ENCODE peak calls at places on chromosomes 1 and 21, in six cellular contexts. B is breast epithelium, L is stomach, N is GM23338, R is transverse colon, O is HCT116. I is an unnamed sample.

GRCh38 chr1:27031235-27032118 is 18.8 kb upstream of the TENT5B start:
- DNase-seq in B (peak; percentile 94), L (peak; percentile 86), N (peak; percentile 89), R (peak; percentile 89), O (peak; percentile 67), I (peak; percentile 95)

GRCh38 chr21:28442085-28442484 is 550.6 kb downstream of the LTN1 start:
- DNase-seq in B (no peak), L (no peak), N (no peak), R (no peak), O (no peak), I (no peak)

GRCh38 chr1:38728176-38728908 is 131.2 kb downstream of the RRAGC start:
- DNase-seq in B (no peak), L (peak; percentile 77), N (peak; percentile 20), R (peak; percentile 14), O (no peak), I (no peak)

GRCh38 chr21:19489930-19490329 is 1086.3 kb upstream of the TMPRSS15 start:
- DNase-seq in B (no peak), L (peak; percentile 32), N (no peak), R (no peak), O (no peak), I (no peak)

GRCh38 chr1:89556716-89557442 is 32.2 kb downstream of the LRRC8B start:
- DNase-seq in B (no peak), L (no peak), N (no peak), R (no peak), O (no peak), I (no peak)

GRCh38 chr1:76944942-76945341 is 77.7 kb downstream of the ST6GALNAC5 start:
- DNase-seq in B (no peak), L (no peak), N (no peak), R (no peak), O (no peak), I (no peak)

GRCh38 chr1:45328680-45329079 is 2.0 kb downstream of the HPDL start:
- DNase-seq in B (no peak), L (no peak), N (peak; percentile 33), R (no peak), O (no peak), I (no peak)

GRCh38 chr1:151920147-151920546 is 10.8 kb upstream of the THEM4 start:
- DNase-seq in B (no peak), L (no peak), N (no peak), R (no peak), O (no peak), I (no peak)

GRCh38 chr1:65253800-65254319 is 55.5 kb upstream of the DNAJC6 start:
- DNase-seq in B (no peak), L (no peak), N (no peak), R (no peak), O (peak; percentile 8), I (no peak)

GRCh38 chr1:107450899-107451664 is 310.2 kb downstream of the NTNG1 start:
- DNase-seq in B (no peak), L (no peak), N (no peak), R (no peak), O (no peak), I (no peak)

GRCh38 chr21:28154121-28154520 is 838.6 kb downstream of the LTN1 start:
- DNase-seq in B (no peak), L (no peak), N (no peak), R (no peak), O (no peak), I (no peak)

GRCh38 chr1:156248323-156248683 is 447 bp upstream of the PAQR6 start:
- DNase-seq in B (no peak), L (no peak), N (no peak), R (no peak), O (no peak), I (no peak)

GRCh38 chr21:25776440-25776839 is 41.7 kb downstream of the GABPA start:
- DNase-seq in B (no peak), L (no peak), N (no peak), R (no peak), O (no peak), I (no peak)

GRCh38 chr1:150268342-150268705 is 492 bp downstream of the APH1A start:
- DNase-seq in B (no peak), L (peak; percentile 40), N (no peak), R (peak; percentile 55), O (no peak), I (peak; percentile 18)

GRCh38 chr1:207298666-207299065 is 22.8 kb upstream of the CD55 start:
- DNase-seq in B (no peak), L (no peak), N (no peak), R (no peak), O (no peak), I (no peak)

GRCh38 chr1:58881471-58881994 is 97.7 kb upstream of the JUN start:
- DNase-seq in B (no peak), L (peak; percentile 69), N (no peak), R (peak; percentile 83), O (peak; percentile 57), I (no peak)

GRCh38 chr1:215082532-215083407 is at the start of gene KCNK2:
- DNase-seq in B (no peak), L (no peak), N (peak; percentile 75), R (no peak), O (no peak), I (no peak)

DNA sequence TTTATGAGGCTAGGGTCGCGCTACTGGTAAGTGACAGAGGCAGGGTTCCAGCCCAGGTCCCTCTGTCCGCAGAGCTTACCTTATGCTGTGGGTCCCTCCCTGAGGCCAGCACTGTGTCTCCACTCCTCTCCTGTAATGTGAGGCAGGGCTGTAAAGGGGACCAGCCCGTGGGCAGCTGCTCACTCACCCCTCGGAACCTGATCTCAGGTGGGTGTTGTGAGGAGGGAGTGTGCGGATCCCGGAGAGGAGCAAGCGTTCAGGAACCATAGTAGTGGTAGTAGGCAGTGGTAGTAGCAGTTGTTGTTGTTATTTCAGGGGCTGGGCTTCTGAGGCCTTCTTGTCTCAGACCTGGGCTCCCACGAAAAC is 1.7 kb downstream of the ZC3H12A start:
- DNase-seq in B (peak; percentile 42), L (no peak), N (no peak), R (peak; percentile 13), O (no peak), I (no peak)
- H3K4me1 ChIP-seq in B (peaks cover 19% of the 10 kb centered on the region), L (peaks cover 88% of the 10 kb centered on the region), N (peaks cover 52% of the 10 kb centered on the region), R (peaks cover 43% of the 10 kb centered on the region), O (peaks cover 74% of the 10 kb centered on the region), I (peaks cover 30% of the 10 kb centered on the region)

GRCh38 chr1:67836769-67837168 is 3.5 kb upstream of the GNG12 start:
- DNase-seq in B (no peak), L (no peak), N (no peak), R (no peak), O (no peak), I (peak; percentile 25)

GRCh38 chr1:67840449-67840848 is 7.2 kb upstream of the GNG12 start:
- DNase-seq in B (no peak), L (no peak), N (peak; percentile 65), R (no peak), O (no peak), I (no peak)

GRCh38 chr1:67835663-67836452 is 2.6 kb upstream of the GNG12 start:
- DNase-seq in B (no peak), L (no peak), N (no peak), R (no peak), O (no peak), I (no peak)

GRCh38 chr1:67834246-67834877 is 1.1 kb upstream of the GNG12 start:
- DNase-seq in B (no peak), L (no peak), N (no peak), R (no peak), O (no peak), I (no peak)

DNA sequence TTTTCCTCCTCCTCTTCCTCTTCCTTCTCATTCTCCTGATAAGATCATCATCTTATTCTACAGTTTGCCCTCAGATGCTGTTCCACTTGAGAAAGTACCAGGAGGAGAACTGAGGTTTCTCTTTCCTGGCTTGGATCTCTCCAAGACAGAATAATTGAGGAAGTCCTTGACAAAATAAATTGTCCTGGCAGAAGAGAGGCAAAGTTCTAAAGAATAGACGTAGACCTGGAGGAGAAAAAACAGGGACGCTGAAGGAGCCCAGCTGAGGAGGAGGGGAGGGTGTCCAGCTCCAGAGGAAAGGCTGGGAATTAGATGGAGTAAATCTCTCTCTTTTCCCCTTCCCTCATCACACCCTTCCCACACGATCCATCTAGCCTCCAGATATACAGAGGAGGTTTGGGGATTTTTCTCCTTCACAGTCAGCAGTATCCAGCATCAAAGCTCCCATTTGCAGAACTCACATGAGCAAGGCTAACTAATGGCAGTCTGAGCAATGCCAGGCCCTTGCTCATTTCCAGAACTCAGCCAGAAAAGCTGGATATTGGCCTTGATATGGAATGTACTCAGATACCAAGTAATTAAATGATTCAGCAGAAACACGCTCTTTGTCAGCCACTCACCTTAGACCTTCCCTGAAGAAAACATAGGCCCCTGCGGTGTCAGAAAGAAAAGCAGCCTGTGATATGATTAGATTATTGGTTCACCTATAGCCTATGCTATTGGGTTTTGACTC is 5.1 kb upstream of the GNG12 start:
- DNase-seq in B (no peak), L (no peak), N (no peak), R (no peak), O (no peak), I (no peak)
- TF ChIP-seq POLR2AphosphoS5 in B (no peak), L (peak; percentile 3), N (no peak), R (no peak), O (no peak), I (no peak)

DNA sequence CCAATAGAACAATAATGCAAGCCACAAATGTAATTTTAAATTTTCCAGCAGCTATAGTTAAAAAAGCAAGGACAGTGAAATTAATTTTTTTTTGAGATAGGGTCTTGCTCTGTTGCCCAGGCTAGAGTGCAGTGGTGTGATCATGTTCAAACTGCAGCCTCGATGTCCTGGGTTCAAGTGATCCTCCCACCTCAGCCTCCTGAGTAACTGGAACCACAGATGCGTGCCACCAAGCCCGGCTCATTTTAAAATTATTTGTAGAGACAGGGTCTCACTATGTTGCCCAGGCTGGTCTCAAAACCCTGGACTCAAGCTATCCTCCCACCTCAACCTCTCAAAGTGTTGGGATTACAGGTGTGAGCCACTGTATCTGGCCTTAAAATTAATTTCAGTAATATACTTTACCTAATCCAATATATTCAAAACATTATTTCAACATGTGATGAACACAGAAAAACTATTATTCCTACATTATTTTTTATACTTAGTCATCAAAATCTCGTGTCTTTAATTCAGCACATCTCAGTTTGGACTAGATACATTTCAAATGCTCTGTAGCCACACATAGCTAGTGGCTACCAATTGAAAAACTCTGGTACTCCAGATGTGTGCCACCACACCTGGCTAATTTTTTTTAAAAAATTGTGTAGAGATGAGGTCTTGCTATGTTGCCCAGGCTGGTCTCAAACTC is 10.8 kb upstream of the ID3 start:
- DNase-seq in B (no peak), L (no peak), N (no peak), R (no peak), O (no peak), I (no peak)
- H3K4me1 ChIP-seq in B (peaks cover 3% of the 10 kb centered on the region), L (peaks cover 26% of the 10 kb centered on the region), N (peaks cover 13% of the 10 kb centered on the region), R (peaks cover 5% of the 10 kb centered on the region), O (no peaks in the 10 kb centered on the region), I (no peaks in the 10 kb centered on the region)

DNA sequence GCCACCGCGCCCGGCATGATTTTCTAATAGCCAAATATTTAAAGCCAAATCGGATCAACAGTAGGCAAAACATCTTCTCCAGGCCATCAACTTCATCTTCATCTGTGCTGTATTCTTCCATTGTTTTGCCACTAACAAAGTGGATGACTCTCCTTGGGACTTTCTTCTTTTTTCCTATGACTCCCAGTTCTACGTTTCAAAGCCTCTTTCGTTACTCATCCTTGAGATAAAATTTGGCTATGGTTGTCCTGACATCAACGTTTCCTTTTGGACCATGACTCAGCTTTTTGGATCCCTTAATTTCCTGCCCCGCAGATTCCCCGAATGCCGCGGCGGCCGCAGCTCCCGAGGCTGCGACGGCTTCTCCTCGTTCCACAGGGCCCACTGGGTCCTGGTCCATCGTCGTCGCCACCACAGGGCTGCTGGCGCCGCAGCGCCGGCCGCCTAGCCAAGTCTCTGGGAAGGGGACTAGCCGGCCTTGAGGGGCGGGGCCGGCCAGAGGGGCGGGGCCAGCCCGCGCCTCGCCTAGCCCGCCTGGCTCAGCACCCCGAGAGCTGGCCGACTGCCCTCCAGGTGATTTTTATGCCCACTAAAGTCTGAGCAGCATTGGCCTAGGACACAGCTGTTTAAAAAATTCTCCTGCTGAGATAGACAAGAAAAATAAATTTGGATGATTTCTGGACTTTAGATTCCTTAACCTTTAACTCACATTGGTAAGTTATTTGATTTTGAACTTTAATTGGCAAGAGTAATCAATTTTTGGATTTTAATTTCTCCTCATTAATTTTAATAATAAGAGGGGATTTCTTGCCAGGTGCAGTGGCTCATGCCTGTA is 93.9 kb downstream of the ADCY10 start:
- DNase-seq in B (peak; percentile 69), L (peak; percentile 79), N (peak; percentile 82), R (peak; percentile 65), O (peak; percentile 41), I (peak; percentile 64)
- TF ChIP-seq POLR2AphosphoS5 in B (peak; percentile 55), L (peak; percentile 62), N (peak; percentile 50), R (peak; percentile 33), O (no peak), I (peak; percentile 77)